ENCODE peak calls at places on chromosome 19, in seven cellular contexts. F is H9; Y is AG09319; U is AG08395; G is mucosa of descending colon; P is SJSA1; J is stimulated activated CD4-positive, alpha-beta T cell treated with anti-CD3 and anti-CD28 coated beads, Interleukin-4, amount 100 ng/mL, for 48 hours. V is an unnamed sample.

GRCh38 chr19:18021121-18021755 is 13.3 kb downstream of the ARRDC2 start:
- DNase-seq in F (no peak), Y (no peak), U (peak), G (peak), P (peak), J (no peak), V (no peak)

GRCh38 chr19:45168767-45169351 is 8.1 kb upstream of the NKPD1 start:
- DNase-seq in F (no peak), Y (no peak), U (no peak), G (no peak), P (no peak), J (no peak), V (no peak)

GRCh38 chr19:1245468-1245867 is 2.9 kb upstream of the MIDN start:
- DNase-seq in F (no peak), Y (no peak), U (no peak), G (peak), P (no peak), J (no peak), V (no peak)

GRCh38 chr19:44847144-44848035 is 1.3 kb downstream of the NECTIN2 start:
- DNase-seq in F (peak), Y (no peak), U (peak), G (peak), P (peak), J (no peak), V (no peak)

GRCh38 chr19:40611096-40611495 is 9.9 kb downstream of the LTBP4 start:
- DNase-seq in F (peak), Y (no peak), U (no peak), G (peak), P (no peak), J (no peak), V (no peak)

GRCh38 chr19:50332264-50333038 is 3.3 kb upstream of the KCNC3 start:
- DNase-seq in F (peak), Y (no peak), U (no peak), G (no peak), P (no peak), J (no peak), V (no peak)

GRCh38 chr19:35642312-35642711 is 767 bp downstream of the ETV2 start:
- DNase-seq in F (peak), Y (no peak), U (no peak), G (no peak), P (no peak), J (no peak), V (no peak)

GRCh38 chr19:17260842-17261325 is 3.7 kb downstream of the USHBP1 start:
- DNase-seq in F (peak), Y (no peak), U (peak), G (peak), P (peak), J (peak), V (peak)

GRCh38 chr19:42531313-42531712 is 3.0 kb upstream of the CEACAM1 start:
- DNase-seq in F (no peak), Y (no peak), U (no peak), G (no peak), P (no peak), J (no peak), V (no peak)

GRCh38 chr19:35045667-35046300 is 4.3 kb downstream of the HPN start:
- DNase-seq in F (peak), Y (no peak), U (peak), G (no peak), P (no peak), J (no peak), V (no peak)

V was measured in SK-N-MC.